ENCODE peak calls at places on chromosomes 16 and 17, in four cellular contexts. M is WTC11, J is GM12878, Y is K562. E is an unnamed sample.

GRCh38 chr16:27551046-27551445 is 1.1 kb downstream of the KATNIP start:
- DNase-seq in Y (no peak), J (no peak), M (no peak), E (no peak)

GRCh38 chr16:73885319-73885718 is 411.3 kb upstream of the PSMD7 start:
- DNase-seq in J (no peak), Y (no peak), M (no peak), E (no peak)

GRCh38 chr17:79330696-79331095 is 256.1 kb downstream of the ENGASE start:
- DNase-seq in M (no peak), J (no peak), Y (no peak), E (no peak)

GRCh38 chr16:77514500-77515225 is 79.8 kb upstream of the ADAMTS18 start:
- DNase-seq in Y (no peak), J (no peak), M (no peak), E (no peak)

GRCh38 chr17:74028717-74029116 is 174.8 kb upstream of the RPL38 start:
- DNase-seq in J (no peak), M (no peak), Y (no peak), E (no peak)

GRCh38 chr17:37134050-37134449 is 185.3 kb downstream of the AATF start:
- DNase-seq in J (no peak), M (no peak), Y (peak), E (no peak)

GRCh38 chr17:31888124-31888523 is 13.4 kb downstream of the UTP6 start:
- DNase-seq in Y (no peak), M (no peak), J (no peak), E (no peak)

GRCh38 chr17:33267279-33267790 is 25.8 kb downstream of the ASIC2 start:
- DNase-seq in J (no peak), Y (no peak), M (no peak), E (no peak)

GRCh38 chr17:76528156-76528527 is 9.4 kb downstream of the CYGB start:
- DNase-seq in M (no peak), J (no peak), Y (no peak), E (no peak)
- TF ChIP-seq TCF7 in M (no peak), J (no peak), Y (no peak), E (no peak)

DNA sequence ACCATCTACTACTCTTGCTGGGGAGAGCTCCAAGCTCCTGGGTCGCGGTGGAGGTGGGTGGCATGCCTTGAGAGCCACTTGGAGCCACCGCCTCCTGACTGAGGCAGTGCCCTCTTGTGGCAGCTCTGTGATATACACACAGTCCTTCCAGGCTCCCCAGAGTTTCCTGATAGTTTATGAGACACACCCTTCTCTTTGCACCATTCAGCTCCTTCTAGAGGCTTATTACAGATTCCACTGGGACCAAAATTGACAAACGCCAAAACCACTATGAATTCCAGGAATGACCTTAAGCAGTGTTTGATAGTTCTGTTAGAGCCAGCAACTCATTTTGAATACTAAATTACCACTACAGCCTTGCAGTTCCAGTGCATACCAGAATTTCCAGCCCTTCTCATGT is 170.1 kb upstream of the CDH13 start:
- DNase-seq in Y (peak), J (no peak), M (peak), E (peak)
- TF ChIP-seq NR2C2 in Y (no peak), J (no peak), M (no peak), E (no peak)

DNA sequence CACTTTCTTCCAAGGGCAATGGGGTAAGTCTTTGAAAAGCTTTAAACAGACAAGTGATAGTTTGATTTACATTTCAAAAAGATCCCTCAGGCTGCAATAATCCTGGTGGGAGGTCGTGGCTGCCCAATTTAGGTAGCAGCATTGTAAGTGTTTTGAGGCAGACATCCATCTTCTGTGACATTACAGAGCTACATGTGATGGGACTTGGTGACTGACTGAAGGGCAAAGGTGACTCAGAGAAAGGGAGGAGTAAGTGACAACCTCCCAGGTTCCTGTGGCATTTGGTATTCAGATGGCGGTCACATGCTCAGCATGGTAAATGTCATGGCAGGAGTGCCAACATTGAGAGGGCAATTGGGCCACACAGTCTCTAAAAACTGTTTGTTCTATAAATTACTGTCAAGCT is 26.5 kb downstream of the STAT3 start:
- DNase-seq in M (no peak), Y (no peak), J (no peak), E (peak)
- TF ChIP-seq TCF7 in M (no peak), Y (no peak), J (no peak), E (no peak)

GRCh38 chr16:751152-752007 is 9.2 kb upstream of the MSLN start:
- DNase-seq in M (no peak), J (no peak), Y (no peak), E (no peak)

GRCh38 chr16:754208-755097 is 6.1 kb upstream of the MSLN start:
- DNase-seq in Y (no peak), M (no peak), J (no peak), E (no peak)

GRCh38 chr16:750454-750853 is 9.7 kb upstream of the CIAO3 start:
- DNase-seq in Y (no peak), M (no peak), J (no peak), E (no peak)

GRCh38 chr16:749010-749409 is 8.2 kb upstream of the CIAO3 start:
- DNase-seq in Y (no peak), J (no peak), M (no peak), E (no peak)

DNA sequence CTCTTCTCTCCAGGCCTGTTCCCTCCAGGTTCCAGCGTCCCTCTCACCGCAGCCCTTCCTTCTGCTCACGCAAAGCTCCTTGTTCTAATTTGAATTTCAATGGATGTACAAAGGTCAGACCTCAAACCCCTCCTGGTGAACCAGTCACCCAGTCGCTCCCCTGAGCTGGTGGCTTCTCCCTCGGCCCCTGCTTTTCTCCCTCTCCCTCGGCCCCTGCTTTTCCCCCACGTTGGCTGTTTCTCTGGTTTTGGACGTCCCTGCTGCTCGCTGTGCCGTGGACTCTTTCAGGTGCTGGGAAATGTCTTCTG is 8.6 kb upstream of the MSLN start:
- DNase-seq in M (peak), Y (no peak), J (no peak), E (no peak)
- TF ChIP-seq NR2C2 in M (no peak), Y (no peak), J (no peak), E (no peak)

GRCh38 chr16:53115773-53116172 is 61.0 kb downstream of the CHD9 start:
- DNase-seq in Y (no peak), M (no peak), J (no peak), E (no peak)

GRCh38 chr16:53115047-53115446 is 60.3 kb downstream of the CHD9 start:
- DNase-seq in M (no peak), J (no peak), Y (no peak), E (no peak)

GRCh38 chr16:53111078-53111776 is 56.4 kb downstream of the CHD9 start:
- DNase-seq in Y (no peak), J (no peak), M (no peak), E (no peak)

DNA sequence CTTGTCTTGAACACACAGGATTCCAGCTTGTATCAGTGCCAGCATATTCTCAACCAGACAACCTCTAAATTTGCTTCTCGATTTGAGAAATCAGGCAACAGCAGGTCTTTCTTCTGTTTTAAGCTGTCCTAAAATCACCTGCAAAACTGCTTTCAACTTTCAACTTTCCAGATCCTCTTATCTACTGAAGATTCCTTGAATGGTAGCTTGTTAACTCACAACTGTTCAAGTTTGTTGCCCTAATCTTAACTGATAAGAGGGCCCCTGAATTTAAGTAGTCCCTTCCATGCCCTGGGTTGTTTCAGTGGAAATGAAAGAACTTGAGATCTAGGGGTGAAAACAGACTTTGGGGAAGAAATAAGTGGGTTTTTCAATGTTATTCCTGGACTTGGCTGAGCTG is 57.2 kb downstream of the CHD9 start:
- DNase-seq in M (no peak), J (no peak), Y (peak), E (no peak)
- TF ChIP-seq TCF7 in M (no peak), J (no peak), Y (no peak), E (no peak)

DNA sequence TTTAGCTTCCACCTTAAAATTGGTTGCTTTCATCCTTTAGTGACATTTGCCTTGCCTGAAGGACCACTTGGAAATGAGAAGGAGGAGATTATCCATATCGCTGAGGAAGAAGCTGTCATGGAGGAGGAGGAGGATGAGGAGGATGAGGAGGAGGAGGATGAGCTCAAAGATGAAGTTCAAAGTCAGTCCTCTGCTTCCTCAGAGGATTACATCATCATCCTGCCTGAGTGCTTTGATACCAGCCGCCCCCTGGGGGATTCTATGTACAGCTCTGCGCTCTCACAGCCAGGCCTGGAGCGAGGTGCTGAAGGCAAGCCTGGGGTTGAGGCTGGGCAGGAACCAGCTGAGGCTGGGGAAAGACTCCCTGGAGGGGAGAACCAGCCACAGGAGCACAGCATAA is 11.5 kb upstream of the TMEM106A start:
- DNase-seq in M (no peak), Y (peak), J (no peak), E (no peak)
- TF ChIP-seq NR2C2 in M (no peak), Y (no peak), J (no peak), E (no peak)

GRCh38 chr16:66419527-66419926 is 7.6 kb upstream of the BEAN1 start:
- DNase-seq in J (no peak), M (no peak), Y (no peak), E (no peak)
- TF ChIP-seq TCF7 in J (no peak), M (no peak), Y (no peak), E (no peak)

GRCh38 chr17:15941781-15942180 is 3.1 kb upstream of the ADORA2B start:
- DNase-seq in M (no peak), J (no peak), Y (no peak), E (no peak)

GRCh38 chr17:15943971-15944719 is 785 bp upstream of the ADORA2B start:
- DNase-seq in M (no peak), Y (no peak), J (no peak), E (no peak)

GRCh38 chr17:15944720-15945492 is at the start of gene ADORA2B:
- DNase-seq in J (no peak), M (peak), Y (peak), E (peak)

GRCh38 chr17:15945493-15946209 is 721 bp downstream of the ADORA2B start:
- DNase-seq in Y (peak), M (peak), J (no peak), E (no peak)

DNA sequence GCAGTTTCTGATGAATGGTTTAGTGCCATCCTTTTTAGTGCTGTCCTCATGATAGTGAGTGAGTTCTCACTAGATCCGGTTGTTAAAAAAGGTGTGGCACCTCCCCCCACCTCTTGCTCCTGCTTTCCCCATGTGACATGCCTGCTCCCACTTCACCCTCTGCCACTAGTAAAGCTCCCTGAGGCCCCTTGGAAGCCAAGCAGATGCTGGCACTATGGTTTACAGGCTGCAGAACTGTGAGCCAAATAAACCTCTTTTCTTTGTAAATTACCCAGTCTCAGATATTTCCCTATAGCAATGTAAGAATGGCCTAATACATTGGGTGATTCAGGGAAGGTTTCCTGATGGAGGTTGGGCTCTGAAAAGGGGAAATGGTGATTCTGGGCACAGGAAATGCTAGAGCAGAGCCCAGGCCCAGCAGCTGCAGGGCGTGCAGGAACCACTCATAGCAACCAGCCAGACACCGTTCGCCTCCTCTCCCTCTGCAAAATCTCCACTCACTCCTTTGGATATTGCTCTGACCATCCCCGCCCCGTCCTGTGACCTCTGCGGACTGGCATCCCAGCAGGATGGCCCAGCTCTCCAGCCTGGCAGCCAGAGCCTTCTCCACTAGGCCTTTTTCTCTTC is 2.6 kb upstream of the ADORA2B start:
- DNase-seq in M (no peak), Y (no peak), J (no peak), E (no peak)
- TF ChIP-seq NR2C2 in M (no peak), Y (no peak), J (no peak), E (no peak)

E was measured in HepG2.